ENCODE peak calls at places on chromosomes 5 and 9, in seven cellular contexts. S is C1 segment of cervical spinal cord, P is ascending aorta, M is RWPE2, U is neural progenitor cell, H is HuH-7, W is ELR. B is an unnamed sample.

GRCh38 chr5:140550147-140551079 is 3.0 kb downstream of the EIF4EBP3 start:
- DNase-seq in S (no peak), P (no peak), M (no peak), U (no peak), H (no peak), W (no peak), B (no peak)

GRCh38 chr9:119841005-119841404 is 471.8 kb upstream of the BRINP1 start:
- DNase-seq in S (no peak), P (no peak), M (no peak), U (no peak), H (no peak), W (no peak), B (no peak)

GRCh38 chr5:122252319-122252718 is 59.7 kb upstream of the SNCAIP start:
- DNase-seq in S (no peak), P (no peak), M (peak), U (no peak), H (no peak), W (no peak), B (no peak)

GRCh38 chr5:79974896-79975295 is 16.2 kb downstream of the MTX3 start:
- DNase-seq in S (no peak), P (no peak), M (no peak), U (no peak), H (no peak), W (peak), B (no peak)

GRCh38 chr5:157342822-157343402 is 77.0 kb downstream of the CYFIP2 start:
- DNase-seq in S (no peak), P (no peak), M (no peak), U (peak), H (peak), W (peak), B (peak)

GRCh38 chr5:88393082-88393481 is 124.4 kb upstream of the TMEM161B start:
- DNase-seq in S (no peak), P (no peak), M (no peak), U (no peak), H (peak), W (no peak), B (no peak)

GRCh38 chr5:19837536-19838179 is 150.3 kb downstream of the CDH18 start:
- DNase-seq in S (no peak), P (no peak), M (no peak), U (no peak), H (no peak), W (peak), B (no peak)

GRCh38 chr5:152140391-152140790 is 215.7 kb upstream of the GLRA1 start:
- DNase-seq in S (no peak), P (no peak), M (no peak), U (no peak), H (no peak), W (no peak), B (no peak)

GRCh38 chr9:135443811-135444470 is 35.6 kb upstream of the PPP1R26 start:
- DNase-seq in S (no peak), P (no peak), M (no peak), U (peak), H (no peak), W (no peak), B (no peak)

GRCh38 chr9:29006603-29007002 is 1433.3 kb upstream of the C9orf72 start:
- DNase-seq in S (no peak), P (no peak), M (no peak), U (no peak), H (no peak), W (peak), B (no peak)

GRCh38 chr5:134995850-134996402 is 28.2 kb downstream of the CATSPER3 start:
- DNase-seq in S (no peak), P (no peak), M (no peak), U (no peak), H (no peak), W (no peak), B (no peak)

GRCh38 chr5:72154076-72154756 is 46.9 kb downstream of the MAP1B start:
- DNase-seq in S (no peak), P (no peak), M (no peak), U (no peak), H (no peak), W (no peak), B (no peak)

GRCh38 chr5:87560528-87560927 is 147.8 kb upstream of the CCNH start:
- DNase-seq in S (no peak), P (no peak), M (no peak), U (no peak), H (no peak), W (no peak), B (no peak)

GRCh38 chr9:119148855-119149254 is 220.4 kb downstream of the BRINP1 start:
- DNase-seq in S (no peak), P (no peak), M (no peak), U (no peak), H (no peak), W (no peak), B (no peak)

GRCh38 chr5:74255692-74256091 is 384.8 kb downstream of the ENC1 start:
- DNase-seq in S (no peak), P (no peak), M (no peak), U (no peak), H (no peak), W (no peak), B (no peak)

GRCh38 chr5:73998496-73998895 is 372.5 kb downstream of the ARHGEF28 start:
- DNase-seq in S (no peak), P (no peak), M (no peak), U (no peak), H (no peak), W (no peak), B (no peak)

GRCh38 chr5:98768160-98769005 is 5.1 kb upstream of the RGMB start:
- DNase-seq in S (peak), P (no peak), M (no peak), U (peak), H (peak), W (peak), B (no peak)

GRCh38 chr9:114476891-114477469 is 28.3 kb downstream of the WHRN start:
- DNase-seq in S (no peak), P (no peak), M (no peak), U (no peak), H (no peak), W (no peak), B (peak)

GRCh38 chr9:124260769-124261603 is 3.2 kb downstream of the NEK6 start:
- DNase-seq in S (peak), P (no peak), M (no peak), U (no peak), H (no peak), W (peak), B (peak)

GRCh38 chr5:45355189-45355992 is 340.8 kb downstream of the HCN1 start:
- DNase-seq in S (no peak), P (no peak), M (no peak), U (no peak), H (no peak), W (no peak), B (no peak)

GRCh38 chr5:68464424-68464823 is 248.9 kb downstream of the PIK3R1 start:
- DNase-seq in S (no peak), P (no peak), M (no peak), U (no peak), H (no peak), W (peak), B (no peak)

GRCh38 chr5:173538018-173538417 is 78.4 kb downstream of the BOD1 start:
- DNase-seq in S (no peak), P (no peak), M (no peak), U (no peak), H (no peak), W (no peak), B (no peak)

GRCh38 chr5:109016300-109016699 is 268.6 kb downstream of the FER start:
- DNase-seq in S (no peak), P (no peak), M (no peak), U (no peak), H (peak), W (no peak), B (no peak)

GRCh38 chr5:23001120-23001519 is 148.0 kb upstream of the CDH12 start:
- DNase-seq in S (no peak), P (no peak), M (no peak), U (no peak), H (no peak), W (no peak), B (no peak)

GRCh38 chr9:128192601-128193371 is 1.4 kb upstream of the CIZ1 start:
- DNase-seq in S (no peak), P (peak), M (peak), U (no peak), H (no peak), W (peak), B (peak)

GRCh38 chr5:108836492-108836891 is 88.8 kb downstream of the FER start:
- DNase-seq in S (no peak), P (no peak), M (no peak), U (no peak), H (no peak), W (no peak), B (no peak)